ENCODE peak calls at places on chromosomes 13 and 19, in eight cellular contexts. One of them, this sample, is unnamed.

GRCh38 chr19:33674575-33675367 is 53.0 kb downstream of the CHST8 start:
- DNase-seq in nephron progenitor cell: no peak
- DNase-seq in AG10803: no peak
- DNase-seq in WERI-Rb-1: no peak
- DNase-seq in GM12891: no peak
- DNase-seq in NCI-H146: no peak
- DNase-seq in Right ventricle myocardium superior: no peak
- DNase-seq in dermis microvascular lymphatic vessel endothelial cell: no peak
- DNase-seq in this sample: no peak

GRCh38 chr19:51398096-51398704 is 7.8 kb upstream of the C19orf84 start:
- DNase-seq in nephron progenitor cell: no peak
- DNase-seq in AG10803: peak; percentile 36
- DNase-seq in WERI-Rb-1: peak; percentile 20
- DNase-seq in GM12891: no peak
- DNase-seq in NCI-H146: no peak
- DNase-seq in Right ventricle myocardium superior: no peak
- DNase-seq in dermis microvascular lymphatic vessel endothelial cell: peak; percentile 30
- DNase-seq in this sample: no peak

GRCh38 chr13:106599875-106600797 is 32.2 kb upstream of the ARGLU1 start:
- DNase-seq in nephron progenitor cell: no peak
- DNase-seq in AG10803: peak; percentile 54
- DNase-seq in WERI-Rb-1: no peak
- DNase-seq in GM12891: no peak
- DNase-seq in NCI-H146: no peak
- DNase-seq in Right ventricle myocardium superior: no peak
- DNase-seq in dermis microvascular lymphatic vessel endothelial cell: peak; percentile 65
- DNase-seq in this sample: no peak

GRCh38 chr13:76886292-76887061 is at the start of gene KCTD12:
- DNase-seq in nephron progenitor cell: peak; percentile 86
- DNase-seq in AG10803: peak; percentile 83
- DNase-seq in WERI-Rb-1: peak; percentile 62
- DNase-seq in GM12891: peak; percentile 56
- DNase-seq in NCI-H146: peak; percentile 97
- DNase-seq in Right ventricle myocardium superior: peak; percentile 96
- DNase-seq in dermis microvascular lymphatic vessel endothelial cell: peak; percentile 94
- DNase-seq in this sample: peak; percentile 93

GRCh38 chr13:32098275-32098674 is 66.7 kb downstream of the FRY start:
- DNase-seq in nephron progenitor cell: no peak
- DNase-seq in AG10803: peak; percentile 8
- DNase-seq in WERI-Rb-1: no peak
- DNase-seq in GM12891: no peak
- DNase-seq in NCI-H146: no peak
- DNase-seq in Right ventricle myocardium superior: no peak
- DNase-seq in dermis microvascular lymphatic vessel endothelial cell: no peak
- DNase-seq in this sample: no peak

GRCh38 chr13:80048802-80049201 is 292.1 kb downstream of the SPRY2 start:
- DNase-seq in nephron progenitor cell: peak; percentile 52
- DNase-seq in AG10803: peak; percentile 95
- DNase-seq in WERI-Rb-1: peak; percentile 59
- DNase-seq in GM12891: peak; percentile 9
- DNase-seq in NCI-H146: no peak
- DNase-seq in Right ventricle myocardium superior: peak; percentile 82
- DNase-seq in dermis microvascular lymphatic vessel endothelial cell: peak; percentile 94
- DNase-seq in this sample: peak; percentile 69

GRCh38 chr13:95787356-95788099 is 110.6 kb downstream of the DNAJC3 start:
- DNase-seq in nephron progenitor cell: no peak
- DNase-seq in AG10803: peak; percentile 29
- DNase-seq in WERI-Rb-1: no peak
- DNase-seq in GM12891: no peak
- DNase-seq in NCI-H146: no peak
- DNase-seq in Right ventricle myocardium superior: no peak
- DNase-seq in dermis microvascular lymphatic vessel endothelial cell: no peak
- DNase-seq in this sample: no peak

GRCh38 chr13:76882431-76882830 is 3.8 kb downstream of the KCTD12 start:
- DNase-seq in nephron progenitor cell: no peak
- DNase-seq in AG10803: peak; percentile 88
- DNase-seq in WERI-Rb-1: no peak
- DNase-seq in GM12891: no peak
- DNase-seq in NCI-H146: no peak
- DNase-seq in Right ventricle myocardium superior: no peak
- DNase-seq in dermis microvascular lymphatic vessel endothelial cell: peak; percentile 55
- DNase-seq in this sample: no peak

GRCh38 chr13:32830632-32831031 is 185.6 kb upstream of the KL start:
- DNase-seq in nephron progenitor cell: no peak
- DNase-seq in AG10803: no peak
- DNase-seq in WERI-Rb-1: no peak
- DNase-seq in GM12891: no peak
- DNase-seq in NCI-H146: peak; percentile 38
- DNase-seq in Right ventricle myocardium superior: no peak
- DNase-seq in dermis microvascular lymphatic vessel endothelial cell: no peak
- DNase-seq in this sample: no peak

GRCh38 chr13:47146136-47146535 is 249.3 kb upstream of the HTR2A start:
- DNase-seq in nephron progenitor cell: no peak
- DNase-seq in AG10803: peak; percentile 35
- DNase-seq in WERI-Rb-1: no peak
- DNase-seq in GM12891: no peak
- DNase-seq in NCI-H146: no peak
- DNase-seq in Right ventricle myocardium superior: no peak
- DNase-seq in dermis microvascular lymphatic vessel endothelial cell: no peak
- DNase-seq in this sample: no peak

GRCh38 chr13:76637651-76638111 is 248.5 kb downstream of the KCTD12 start:
- DNase-seq in nephron progenitor cell: no peak
- DNase-seq in AG10803: peak; percentile 66
- DNase-seq in WERI-Rb-1: no peak
- DNase-seq in GM12891: no peak
- DNase-seq in NCI-H146: no peak
- DNase-seq in Right ventricle myocardium superior: no peak
- DNase-seq in dermis microvascular lymphatic vessel endothelial cell: peak; percentile 79
- DNase-seq in this sample: no peak

GRCh38 chr19:11674067-11674492 is 64.7 kb downstream of the ZNF823 start:
- DNase-seq in nephron progenitor cell: no peak
- DNase-seq in AG10803: no peak
- DNase-seq in WERI-Rb-1: no peak
- DNase-seq in GM12891: no peak
- DNase-seq in NCI-H146: no peak
- DNase-seq in Right ventricle myocardium superior: no peak
- DNase-seq in dermis microvascular lymphatic vessel endothelial cell: no peak
- DNase-seq in this sample: no peak

GRCh38 chr19:1235625-1236538 is 1.9 kb downstream of the CBARP start:
- DNase-seq in nephron progenitor cell: no peak
- DNase-seq in AG10803: no peak
- DNase-seq in WERI-Rb-1: no peak
- DNase-seq in GM12891: no peak
- DNase-seq in NCI-H146: no peak
- DNase-seq in Right ventricle myocardium superior: no peak
- DNase-seq in dermis microvascular lymphatic vessel endothelial cell: no peak
- DNase-seq in this sample: no peak

GRCh38 chr19:7191946-7192691 is 102.1 kb downstream of the INSR start:
- DNase-seq in nephron progenitor cell: no peak
- DNase-seq in AG10803: peak; percentile 68
- DNase-seq in WERI-Rb-1: no peak
- DNase-seq in GM12891: no peak
- DNase-seq in NCI-H146: no peak
- DNase-seq in Right ventricle myocardium superior: no peak
- DNase-seq in dermis microvascular lymphatic vessel endothelial cell: no peak
- DNase-seq in this sample: no peak